ENCODE peak calls at places on chromosome 1, in four cellular contexts. D, C, Q and S are unnamed samples.

GRCh38 chr1:19360026-19360813 is 48.1 kb downstream of the SLC66A1 start:
- DNase-seq in D (no peak), C (no peak), Q (no peak), S (no peak)

GRCh38 chr1:157882560-157882959 is 41.0 kb upstream of the CD5L start:
- DNase-seq in D (no peak), C (no peak), Q (peak; percentile 39), S (no peak)

GRCh38 chr1:228396770-228397453 is 9.7 kb downstream of the TRIM11 start:
- DNase-seq in D (no peak), C (no peak), Q (no peak), S (no peak)

GRCh38 chr1:25343872-25344271 is 5.7 kb downstream of the TMEM50A start:
- DNase-seq in D (no peak), C (no peak), Q (no peak), S (no peak)

GRCh38 chr1:32447469-32448185 is 17.2 kb upstream of the ZBTB8B start:
- DNase-seq in D (no peak), C (no peak), Q (no peak), S (no peak)

GRCh38 chr1:204359474-204360255 is at the start of gene PLEKHA6:
- DNase-seq in D (no peak), C (peak; percentile 65), Q (no peak), S (no peak)

GRCh38 chr1:82090104-82090503 is 289.4 kb downstream of the ADGRL2 start:
- DNase-seq in D (no peak), C (no peak), Q (no peak), S (no peak)

GRCh38 chr1:234853906-234854647 is 244.1 kb upstream of the IRF2BP2 start:
- DNase-seq in D (no peak), C (no peak), Q (peak; percentile 77), S (no peak)

GRCh38 chr1:1282998-1283397 is 2.8 kb downstream of the SCNN1D start:
- DNase-seq in D (no peak), C (no peak), Q (no peak), S (no peak)

GRCh38 chr1:67190942-67191341 is 24.7 kb downstream of the IL23R start:
- DNase-seq in D (no peak), C (no peak), Q (no peak), S (no peak)

GRCh38 chr1:198830397-198830796 is 191.6 kb downstream of the PTPRC start:
- DNase-seq in D (no peak), C (no peak), Q (no peak), S (no peak)

GRCh38 chr1:28887418-28887834 is 26.9 kb upstream of the EPB41 start:
- DNase-seq in D (no peak), C (peak; percentile 18), Q (peak; percentile 50), S (no peak)